ENCODE peak calls at places on chromosomes 6 and 20, in six cellular contexts. M is AG09319, I is PC-3, W is lower leg skin, N is cardiac muscle cell, C is cardiac fibroblast. R is an unnamed sample.

GRCh38 chr6:19551611-19552010 is 285.6 kb upstream of the ID4 start:
- DNase-seq in N (no peak), M (no peak), I (peak; percentile 34), W (no peak), C (no peak), R (no peak)

GRCh38 chr6:111909238-111909637 is 36.0 kb upstream of the FYN start:
- DNase-seq in M (no peak), C (no peak), W (no peak), I (no peak), N (no peak), R (no peak)

GRCh38 chr6:144718431-144718830 is 433.3 kb downstream of the UTRN start:
- DNase-seq in C (peak; percentile 69), I (peak; percentile 57), N (no peak), W (no peak), M (no peak), R (peak; percentile 58)

GRCh38 chr20:5970381-5970780 is 19.9 kb downstream of the MCM8 start:
- DNase-seq in C (no peak), I (no peak), W (no peak), N (no peak), M (no peak), R (no peak)

GRCh38 chr20:4563534-4563933 is 158.2 kb upstream of the PRND start:
- DNase-seq in W (no peak), I (peak; percentile 78), M (no peak), N (peak; percentile 64), C (peak; percentile 74), R (peak; percentile 76)

GRCh38 chr6:163787001-163787667 is 372.6 kb downstream of the QKI start:
- DNase-seq in C (no peak), W (no peak), N (no peak), I (no peak), M (no peak), R (no peak)

GRCh38 chr20:51021067-51022025 is 1.6 kb downstream of the KCNG1 start:
- DNase-seq in I (peak; percentile 30), W (no peak), C (peak; percentile 46), M (no peak), N (peak; percentile 39), R (no peak)

GRCh38 chr20:47038581-47039560 is 144.2 kb downstream of the EYA2 start:
- DNase-seq in M (no peak), I (no peak), C (no peak), N (no peak), W (no peak), R (no peak)

GRCh38 chr6:46637145-46637544 is 15.5 kb downstream of the CYP39A1 start:
- DNase-seq in C (peak; percentile 76), N (no peak), W (peak; percentile 60), M (peak; percentile 81), I (peak; percentile 76), R (peak; percentile 29)

GRCh38 chr6:139452176-139452876 is 77.9 kb upstream of the CITED2 start:
- DNase-seq in C (peak; percentile 89), M (no peak), N (no peak), I (peak; percentile 3), W (no peak), R (no peak)

GRCh38 chr20:10633708-10634107 is 40.1 kb downstream of the JAG1 start:
- DNase-seq in W (no peak), M (no peak), C (no peak), I (no peak), N (no peak), R (no peak)

GRCh38 chr6:138655828-138656227 is 117.7 kb upstream of the CCDC28A start:
- DNase-seq in M (no peak), N (no peak), W (no peak), C (no peak), I (no peak), R (no peak)

GRCh38 chr20:6583134-6583738 is 184.2 kb upstream of the BMP2 start:
- DNase-seq in I (peak; percentile 79), C (peak; percentile 78), M (no peak), N (peak; percentile 79), W (no peak), R (no peak)

GRCh38 chr6:76772951-76773350 is 690.3 kb downstream of the HTR1B start:
- DNase-seq in N (no peak), C (no peak), M (no peak), I (no peak), W (no peak), R (no peak)

GRCh38 chr6:48426636-48427035 is 315.6 kb upstream of the PTCHD4 start:
- DNase-seq in W (no peak), N (no peak), C (peak; percentile 94), M (peak; percentile 16), I (peak; percentile 40), R (peak; percentile 93)

GRCh38 chr20:3710027-3710426 is 2.4 kb downstream of the SIGLEC1 start:
- DNase-seq in C (no peak), I (no peak), W (no peak), M (no peak), N (no peak), R (no peak)

GRCh38 chr6:107578642-107579332 is 88.9 kb downstream of the SOBP start:
- DNase-seq in C (no peak), I (no peak), W (no peak), M (no peak), N (no peak), R (no peak)

DNA sequence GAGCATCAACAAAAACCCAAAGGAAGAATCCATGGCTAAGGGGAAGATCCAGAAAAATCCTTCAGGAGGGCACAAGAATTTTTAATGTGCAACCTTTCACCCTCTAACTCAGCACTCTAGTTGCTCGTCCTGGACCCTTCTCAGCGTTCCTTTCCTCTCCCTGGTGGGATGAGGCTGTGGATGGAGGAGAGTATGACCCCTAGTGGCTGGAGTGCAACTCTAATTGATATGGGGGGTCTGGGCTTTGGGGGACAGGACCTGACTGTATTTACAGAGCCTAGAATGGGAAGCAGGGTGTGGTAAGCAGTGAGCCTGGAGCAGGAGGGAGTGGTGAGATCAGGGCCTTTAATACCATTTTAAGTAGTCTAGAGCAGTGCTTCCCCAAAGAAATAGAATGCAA is 83.9 kb upstream of the CEP85L start:
- DNase-seq in M (no peak), I (peak; percentile 28), W (no peak), C (peak; percentile 20), N (peak; percentile 35), R (no peak)
- TF ChIP-seq CTCF in M (peak; percentile 34), I (peak; percentile 53), W (no peak), C (peak; percentile 48), N (peak; percentile 63), R (peak; percentile 70)

DNA sequence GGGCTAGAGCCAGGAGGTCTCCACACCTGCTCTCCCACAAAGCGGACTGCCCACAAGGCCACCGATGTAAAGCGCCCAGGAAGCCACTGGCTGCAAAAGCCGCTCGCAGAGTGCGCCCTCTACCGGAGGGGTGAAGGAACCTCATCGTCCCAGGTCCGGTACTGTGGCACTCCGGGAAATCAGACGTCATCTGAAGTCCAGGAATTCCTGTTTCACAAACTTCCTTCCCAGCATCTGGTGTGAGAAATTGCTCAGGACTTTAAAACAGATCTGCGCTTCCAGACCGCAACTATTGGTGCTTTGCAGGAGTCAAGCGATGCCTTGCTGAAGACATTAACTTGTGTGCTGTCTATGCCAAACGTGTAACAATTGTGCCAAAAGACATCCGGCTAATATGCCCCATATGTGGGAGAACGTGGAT is 115.1 kb upstream of the ARID1B start:
- DNase-seq in C (no peak), M (peak; percentile 40), N (no peak), W (no peak), I (peak; percentile 84), R (no peak)
- TF ChIP-seq CTCF in C (peak; percentile 20), M (peak; percentile 58), N (peak; percentile 24), W (no peak), I (peak; percentile 87), R (peak; percentile 66)

DNA sequence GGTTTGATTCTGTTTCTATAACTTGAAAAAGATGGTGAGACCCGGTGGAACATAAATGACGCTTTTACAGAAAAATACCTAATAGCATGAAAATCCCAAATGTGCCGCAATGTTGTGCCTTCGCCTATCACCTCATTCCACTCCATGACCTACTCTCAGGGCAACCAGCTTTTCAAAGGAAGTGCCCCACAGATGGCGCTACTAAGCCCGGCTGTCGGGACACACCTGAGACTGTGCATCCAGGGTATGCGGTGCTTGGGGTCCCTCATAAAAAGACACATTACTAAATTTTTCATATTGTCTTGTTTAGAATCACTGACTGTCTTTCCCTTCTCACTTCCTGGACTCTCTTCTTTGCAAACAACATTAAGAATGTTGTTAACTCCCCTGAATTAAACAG is 145.5 kb upstream of the RPS6KA2 start:
- DNase-seq in M (no peak), I (peak; percentile 29), W (peak; percentile 6), C (no peak), N (no peak), R (no peak)
- TF ChIP-seq CTCF in M (peak; percentile 11), I (peak; percentile 59), W (no peak), C (peak; percentile 12), N (peak; percentile 23), R (peak; percentile 30)

GRCh38 chr6:134093007-134093573 is 40.7 kb upstream of the SLC2A12 start:
- DNase-seq in I (peak; percentile 38), C (no peak), N (no peak), M (no peak), W (no peak), R (no peak)
- TF ChIP-seq CTCF in I (peak; percentile 31), C (no peak), N (no peak), M (no peak), W (no peak), R (no peak)